ENCODE peak calls at places on chromosomes 7 and 10, in seven cellular contexts. T is PC-3, O is HL-60, Q is adrenal gland, G is lower leg skin, U is AG09309, A is BJ. S is an unnamed sample.

GRCh38 chr7:99733448-99733847 is 1.5 kb downstream of the CYP3A7 start:
- DNase-seq in T (no peak), O (peak), Q (no peak), G (no peak), U (no peak), A (no peak), S (no peak)

GRCh38 chr10:71453186-71453585 is 56.5 kb downstream of the CDH23 start:
- DNase-seq in T (no peak), O (no peak), Q (no peak), G (no peak), U (no peak), A (no peak), S (no peak)

GRCh38 chr10:77349226-77349625 is 288.4 kb downstream of the KCNMA1 start:
- DNase-seq in T (no peak), O (no peak), Q (no peak), G (no peak), U (no peak), A (no peak), S (no peak)

GRCh38 chr10:79013406-79013805 is 55.4 kb upstream of the ZMIZ1 start:
- DNase-seq in T (no peak), O (no peak), Q (no peak), G (no peak), U (no peak), A (no peak), S (peak)

GRCh38 chr7:158559356-158559755 is 28.3 kb downstream of the PTPRN2 start:
- DNase-seq in T (no peak), O (peak), Q (no peak), G (no peak), U (no peak), A (no peak), S (no peak)

GRCh38 chr10:2463301-2463700 is 604.0 kb upstream of the PFKP start:
- DNase-seq in T (no peak), O (no peak), Q (no peak), G (no peak), U (no peak), A (no peak), S (no peak)

GRCh38 chr7:51702673-51703072 is 386.1 kb upstream of the COBL start:
- DNase-seq in T (no peak), O (no peak), Q (no peak), G (no peak), U (no peak), A (no peak), S (no peak)

GRCh38 chr7:126450269-126450671 is 802.5 kb downstream of the GRM8 start:
- DNase-seq in T (no peak), O (no peak), Q (no peak), G (no peak), U (no peak), A (no peak), S (no peak)

GRCh38 chr10:70887804-70888800 is at the start of gene PCBD1:
- DNase-seq in T (peak), O (peak), Q (peak), G (peak), U (no peak), A (no peak), S (peak)

GRCh38 chr7:96248405-96248804 is 73.5 kb downstream of the SLC25A13 start:
- DNase-seq in T (no peak), O (no peak), Q (no peak), G (no peak), U (no peak), A (no peak), S (no peak)

GRCh38 chr7:7176421-7177043 is 5.8 kb upstream of the C1GALT1 start:
- DNase-seq in T (peak), O (no peak), Q (peak), G (peak), U (peak), A (peak), S (no peak)

GRCh38 chr10:104337527-104337984 is 709 bp downstream of the ITPRIP start:
- DNase-seq in T (peak), O (peak), Q (no peak), G (no peak), U (no peak), A (no peak), S (no peak)

GRCh38 chr7:115748123-115748738 is 282.3 kb downstream of the TFEC start:
- DNase-seq in T (peak), O (no peak), Q (no peak), G (no peak), U (no peak), A (no peak), S (no peak)

GRCh38 chr7:8455426-8455825 is 22.0 kb downstream of the NXPH1 start:
- DNase-seq in T (no peak), O (no peak), Q (no peak), G (no peak), U (no peak), A (no peak), S (no peak)

GRCh38 chr10:46551701-46552525 is 4.5 kb downstream of the GPRIN2 start:
- DNase-seq in T (no peak), O (no peak), Q (peak), G (peak), U (no peak), A (no peak), S (peak)

GRCh38 chr7:101185258-101185839 is 5.3 kb upstream of the NAT16 start:
- DNase-seq in T (no peak), O (no peak), Q (no peak), G (no peak), U (no peak), A (no peak), S (no peak)

GRCh38 chr7:151859111-151859947 is 17.6 kb downstream of the PRKAG2 start:
- DNase-seq in T (peak), O (no peak), Q (no peak), G (no peak), U (no peak), A (no peak), S (peak)

GRCh38 chr10:21171936-21172773 is 275.0 kb upstream of the NEBL start:
- DNase-seq in T (peak), O (no peak), Q (no peak), G (no peak), U (no peak), A (no peak), S (no peak)

GRCh38 chr10:21173964-21174669 is 277.0 kb upstream of the NEBL start:
- DNase-seq in T (peak), O (no peak), Q (peak), G (peak), U (no peak), A (no peak), S (peak)

GRCh38 chr10:21171197-21171935 is 274.3 kb upstream of the NEBL start:
- DNase-seq in T (peak), O (no peak), Q (no peak), G (no peak), U (no peak), A (no peak), S (no peak)

GRCh38 chr10:21173433-21173963 is 276.4 kb upstream of the NEBL start:
- DNase-seq in T (no peak), O (no peak), Q (no peak), G (no peak), U (no peak), A (no peak), S (peak)

GRCh38 chr10:21172774-21173432 is 275.8 kb upstream of the NEBL start:
- DNase-seq in T (peak), O (no peak), Q (peak), G (peak), U (no peak), A (no peak), S (peak)
- H3K4me3 ChIP-seq in T (peak), O (peak), Q (peak), G (peak), U (peak), A (no peak), S (peak)

GRCh38 chr10:93757766-93758509 is at the start of gene LGI1:
- DNase-seq in T (no peak), O (no peak), Q (no peak), G (no peak), U (no peak), A (no peak), S (no peak)

GRCh38 chr10:93756128-93756517 is 1.6 kb upstream of the LGI1 start:
- DNase-seq in T (no peak), O (no peak), Q (no peak), G (no peak), U (no peak), A (no peak), S (no peak)

GRCh38 chr10:93758510-93758885 is 762 bp downstream of the LGI1 start:
- DNase-seq in T (no peak), O (no peak), Q (no peak), G (no peak), U (no peak), A (no peak), S (no peak)

GRCh38 chr10:93755443-93756127 is 2.2 kb upstream of the LGI1 start:
- DNase-seq in T (no peak), O (no peak), Q (no peak), G (no peak), U (no peak), A (no peak), S (no peak)

DNA sequence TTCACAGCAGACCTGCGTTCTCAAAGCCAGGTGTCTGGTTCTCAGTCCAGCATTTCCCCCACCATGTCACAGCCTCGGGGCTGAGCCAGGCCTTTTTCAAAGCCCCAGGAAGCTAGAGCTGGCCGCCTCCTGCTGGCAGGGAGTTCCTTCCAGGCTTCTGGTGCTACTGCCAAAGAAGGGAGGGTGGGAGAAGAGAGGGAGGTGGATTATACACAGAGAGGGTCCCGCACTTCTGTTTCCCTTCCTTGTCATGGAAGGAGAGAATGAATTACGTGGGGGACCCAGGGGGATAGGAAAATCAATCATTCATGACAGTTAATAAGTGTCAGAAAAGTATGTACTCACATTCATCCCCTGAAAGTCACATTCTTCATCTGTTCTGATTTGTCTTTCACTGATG is 600 bp upstream of the LGI1 start:
- DNase-seq in T (no peak), O (no peak), Q (no peak), G (no peak), U (no peak), A (no peak), S (no peak)
- TF ChIP-seq CTCF in T (no peak), O (no peak), Q (no peak), G (no peak), U (no peak), A (no peak), S (no peak)

GRCh38 chr7:109062798-109063197 is 493.1 kb downstream of the DNAJB9 start:
- DNase-seq in T (no peak), O (no peak), Q (no peak), G (no peak), U (no peak), A (no peak), S (no peak)
- H3K4me3 ChIP-seq in T (no peak), O (no peak), Q (no peak), G (no peak), U (no peak), A (no peak), S (no peak)

GRCh38 chr10:55283041-55283440 is 482.0 kb upstream of the PCDH15 start:
- DNase-seq in T (peak), O (no peak), Q (peak), G (no peak), U (no peak), A (no peak), S (no peak)

DNA sequence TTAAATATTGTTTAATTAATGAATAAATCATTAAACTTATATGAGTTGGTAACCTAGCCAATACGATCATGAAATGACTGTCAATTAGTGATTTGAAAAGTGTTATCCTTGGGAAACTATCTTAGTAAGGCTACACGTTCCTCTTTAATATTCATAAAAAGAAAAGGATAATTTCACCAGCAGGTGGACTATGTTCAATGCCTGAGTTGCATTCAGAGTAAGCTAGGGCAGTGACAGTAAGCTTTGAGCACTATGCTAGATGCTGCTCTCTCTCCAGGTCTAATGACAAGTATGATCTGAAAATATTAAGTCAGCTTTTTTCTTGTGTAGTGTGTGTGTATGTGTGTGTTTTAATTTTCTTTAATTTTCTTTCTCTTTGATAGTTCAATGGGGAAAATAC is 486.3 kb upstream of the PCDH15 start:
- DNase-seq in T (peak), O (no peak), Q (no peak), G (no peak), U (no peak), A (no peak), S (no peak)
- TF ChIP-seq CTCF in T (peak), O (no peak), Q (peak), G (no peak), U (no peak), A (peak), S (no peak)

GRCh38 chr10:32373496-32373895 is 26.5 kb upstream of the EPC1 start:
- DNase-seq in T (no peak), O (no peak), Q (no peak), G (no peak), U (no peak), A (no peak), S (no peak)
- H3K4me3 ChIP-seq in T (no peak), O (no peak), Q (no peak), G (no peak), U (no peak), A (no peak), S (no peak)